ENCODE peak calls at places on chromosomes 1 and 21, in ten cellular contexts. Y, T, X, H, G, N, Q, I, S and E are unnamed samples.

GRCh38 chr1:34049477-34049876 is 115.6 kb downstream of the CSMD2 start:
- ATAC-seq in Y (no peak), T (no peak), X (no peak), H (no peak), G (no peak), N (no peak), Q (no peak), I (no peak), S (no peak), E (no peak)

GRCh38 chr1:211648980-211649934 is 26.2 kb downstream of the NEK2 start:
- ATAC-seq in Y (no peak), T (peak), X (peak), H (no peak), G (peak), N (peak), Q (peak), I (peak), S (no peak), E (peak)

GRCh38 chr21:31660134-31660565 is 657 bp downstream of the SOD1 start:
- ATAC-seq in Y (peak), T (no peak), X (peak), H (peak), G (peak), N (no peak), Q (peak), I (peak), S (peak), E (peak)

GRCh38 chr1:150235436-150235851 is 468 bp downstream of the ANP32E start:
- ATAC-seq in Y (peak), T (peak), X (no peak), H (peak), G (no peak), N (no peak), Q (no peak), I (no peak), S (no peak), E (no peak)

GRCh38 chr1:237005674-237006073 is 1.4 kb upstream of the MT1HL1 start:
- ATAC-seq in Y (no peak), T (no peak), X (no peak), H (no peak), G (no peak), N (no peak), Q (no peak), I (no peak), S (no peak), E (no peak)

GRCh38 chr1:30629501-30629900 is 93.9 kb downstream of the MATN1 start:
- ATAC-seq in Y (no peak), T (no peak), X (no peak), H (no peak), G (no peak), N (no peak), Q (no peak), I (no peak), S (no peak), E (no peak)

GRCh38 chr1:167473761-167474160 is 44.6 kb downstream of the CD247 start:
- ATAC-seq in Y (no peak), T (no peak), X (no peak), H (no peak), G (peak), N (no peak), Q (no peak), I (peak), S (no peak), E (no peak)

GRCh38 chr1:77465922-77466321 is 184.1 kb downstream of the AK5 start:
- ATAC-seq in Y (no peak), T (no peak), X (no peak), H (no peak), G (no peak), N (no peak), Q (no peak), I (no peak), S (no peak), E (no peak)

GRCh38 chr1:31441558-31441957 is 28.5 kb downstream of the SERINC2 start:
- ATAC-seq in Y (peak), T (no peak), X (no peak), H (no peak), G (no peak), N (no peak), Q (no peak), I (no peak), S (no peak), E (no peak)

GRCh38 chr1:151012684-151013471 is 4.6 kb downstream of the PRUNE1 start:
- ATAC-seq in Y (no peak), T (peak), X (no peak), H (no peak), G (no peak), N (no peak), Q (no peak), I (no peak), S (no peak), E (no peak)

GRCh38 chr1:236018885-236019453 is 45.9 kb downstream of the NID1 start:
- ATAC-seq in Y (peak), T (peak), X (peak), H (peak), G (no peak), N (no peak), Q (peak), I (no peak), S (no peak), E (peak)

GRCh38 chr1:114093624-114094302 is 59.9 kb downstream of the SYT6 start:
- ATAC-seq in Y (peak), T (no peak), X (no peak), H (no peak), G (peak), N (peak), Q (no peak), I (no peak), S (no peak), E (no peak)

GRCh38 chr1:90402893-90403849 is 313.9 kb downstream of the BARHL2 start:
- ATAC-seq in Y (no peak), T (no peak), X (peak), H (peak), G (no peak), N (peak), Q (peak), I (no peak), S (peak), E (no peak)

GRCh38 chr1:110899458-110899843 is 26.5 kb downstream of the CD53 start:
- ATAC-seq in Y (no peak), T (no peak), X (no peak), H (no peak), G (no peak), N (no peak), Q (no peak), I (no peak), S (no peak), E (no peak)

GRCh38 chr1:157032303-157032702 is 13.2 kb downstream of the ARHGEF11 start:
- ATAC-seq in Y (no peak), T (no peak), X (no peak), H (no peak), G (no peak), N (no peak), Q (no peak), I (no peak), S (no peak), E (no peak)

GRCh38 chr1:12344611-12345299 is 114.9 kb downstream of the VPS13D start:
- ATAC-seq in Y (peak), T (peak), X (peak), H (peak), G (peak), N (no peak), Q (peak), I (peak), S (no peak), E (peak)

GRCh38 chr1:19074361-19074901 is 118.0 kb upstream of the IFFO2 start:
- ATAC-seq in Y (peak), T (no peak), X (peak), H (peak), G (peak), N (no peak), Q (no peak), I (peak), S (no peak), E (no peak)

GRCh38 chr21:42724226-42724920 is 71.0 kb downstream of the PDE9A start:
- ATAC-seq in Y (peak), T (peak), X (peak), H (peak), G (no peak), N (peak), Q (peak), I (no peak), S (no peak), E (peak)

GRCh38 chr1:167995038-167995437 is 58.2 kb upstream of the MPC2 start:
- ATAC-seq in Y (no peak), T (peak), X (no peak), H (no peak), G (no peak), N (no peak), Q (no peak), I (no peak), S (no peak), E (no peak)

GRCh38 chr1:39196244-39197215 is 8.0 kb upstream of the MACF1 start:
- ATAC-seq in Y (no peak), T (no peak), X (peak), H (peak), G (peak), N (peak), Q (peak), I (peak), S (no peak), E (no peak)

GRCh38 chr1:169491845-169492281 is 6.1 kb upstream of the SLC19A2 start:
- ATAC-seq in Y (peak), T (no peak), X (peak), H (no peak), G (no peak), N (no peak), Q (peak), I (no peak), S (no peak), E (no peak)

GRCh38 chr1:157771666-157772425 is 5.1 kb downstream of the FCRL2 start:
- ATAC-seq in Y (no peak), T (no peak), X (no peak), H (no peak), G (peak), N (no peak), Q (no peak), I (no peak), S (no peak), E (no peak)

GRCh38 chr1:181135462-181135781 is 46.9 kb downstream of the IER5 start:
- ATAC-seq in Y (peak), T (peak), X (peak), H (peak), G (peak), N (peak), Q (peak), I (peak), S (peak), E (no peak)

GRCh38 chr1:48810740-48811139 is 34.0 kb upstream of the BEND5 start:
- ATAC-seq in Y (no peak), T (no peak), X (no peak), H (no peak), G (no peak), N (no peak), Q (no peak), I (no peak), S (no peak), E (no peak)

GRCh38 chr1:169043823-169044222 is 62.7 kb upstream of the ATP1B1 start:
- ATAC-seq in Y (no peak), T (no peak), X (no peak), H (no peak), G (no peak), N (no peak), Q (no peak), I (no peak), S (no peak), E (no peak)

GRCh38 chr1:199948587-199949280 is 78.8 kb upstream of the NR5A2 start:
- ATAC-seq in Y (no peak), T (no peak), X (no peak), H (no peak), G (no peak), N (peak), Q (no peak), I (no peak), S (no peak), E (no peak)

GRCh38 chr1:12005488-12006166 is 13.7 kb upstream of the MIIP start:
- ATAC-seq in Y (no peak), T (peak), X (no peak), H (no peak), G (no peak), N (no peak), Q (no peak), I (no peak), S (no peak), E (no peak)

GRCh38 chr1:940121-941026 is 16.7 kb downstream of the SAMD11 start:
- ATAC-seq in Y (peak), T (peak), X (peak), H (peak), G (peak), N (peak), Q (peak), I (peak), S (peak), E (peak)

GRCh38 chr1:91731815-91732214 is 154.1 kb downstream of the TGFBR3 start:
- ATAC-seq in Y (no peak), T (no peak), X (peak), H (peak), G (peak), N (no peak), Q (peak), I (peak), S (peak), E (no peak)

GRCh38 chr1:15948600-15949452 is 27.1 kb downstream of the ZBTB17 start:
- ATAC-seq in Y (peak), T (peak), X (peak), H (peak), G (no peak), N (no peak), Q (peak), I (peak), S (no peak), E (peak)

DNA sequence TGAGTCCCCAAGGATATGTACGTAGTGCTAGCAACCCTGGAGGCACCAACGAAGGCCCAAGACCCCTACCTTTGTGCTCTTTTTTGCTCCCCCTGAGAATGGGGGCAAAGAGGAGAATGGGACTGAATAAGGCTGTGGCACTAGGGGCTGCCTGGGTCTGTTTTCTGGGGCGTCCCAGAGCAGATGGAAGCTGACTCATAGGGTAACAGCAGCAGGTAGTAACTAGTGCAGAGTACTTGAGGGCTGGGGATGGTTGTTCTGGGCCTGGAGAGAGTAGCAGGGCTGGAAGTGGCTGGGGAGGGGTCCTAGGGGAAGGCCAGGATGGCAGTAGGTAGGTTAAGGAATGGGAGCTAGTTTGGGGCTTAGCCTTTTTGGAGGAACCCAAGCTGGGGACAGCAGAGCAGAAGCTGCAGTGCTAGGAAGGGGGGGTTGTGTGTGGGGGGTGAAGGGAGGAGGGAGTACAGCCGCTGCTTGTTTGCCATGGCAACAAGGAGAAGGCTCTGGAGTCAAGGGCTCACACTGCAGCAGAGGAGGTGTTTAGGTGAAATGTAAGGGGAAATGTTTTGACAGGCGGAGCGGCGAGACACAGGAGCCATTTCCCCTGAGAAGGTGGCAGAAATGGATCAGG is 1.8 kb downstream of the NCDN start:
- ATAC-seq in Y (no peak), T (no peak), X (no peak), H (no peak), G (no peak), N (no peak), Q (no peak), I (peak), S (no peak), E (no peak)
- H3K4me3 ChIP-seq in Y (no peak), T (no peak), X (no peak), H (no peak), G (no peak), N (no peak), Q (no peak), I (no peak), S (peak), E (no peak)

DNA sequence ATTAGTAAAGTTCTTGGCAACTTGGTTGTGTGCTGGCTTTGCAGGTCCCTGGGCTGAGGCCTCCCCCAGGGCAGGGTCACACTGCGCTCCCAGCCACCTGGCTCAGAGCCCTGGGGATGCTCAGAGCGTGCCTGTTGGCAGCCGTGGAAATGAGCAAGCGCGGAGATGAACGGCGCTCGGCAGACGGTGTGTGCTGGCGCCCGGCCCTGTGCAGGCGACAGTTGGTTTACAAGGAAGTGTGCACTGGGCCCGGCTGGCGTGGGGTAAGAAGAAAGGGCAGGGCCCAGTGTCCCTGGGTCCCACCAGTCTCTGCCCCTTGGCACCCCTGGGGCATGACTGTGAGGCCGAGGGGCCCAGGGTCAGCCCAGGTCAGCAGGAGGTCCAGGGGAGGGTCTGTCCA is 25.7 kb upstream of the PEX10 start:
- ATAC-seq in Y (no peak), T (no peak), X (no peak), H (no peak), G (no peak), N (no peak), Q (no peak), I (no peak), S (no peak), E (no peak)
- H3K4me3 ChIP-seq in Y (no peak), T (no peak), X (no peak), H (no peak), G (no peak), N (no peak), Q (no peak), I (no peak), S (no peak), E (no peak)

GRCh38 chr21:45791562-45792418 is 148.3 kb downstream of the PCBP3 start:
- ATAC-seq in Y (no peak), T (no peak), X (no peak), H (no peak), G (no peak), N (no peak), Q (no peak), I (no peak), S (no peak), E (no peak)
- H3K4me3 ChIP-seq in Y (no peak), T (no peak), X (no peak), H (no peak), G (no peak), N (no peak), Q (no peak), I (no peak), S (no peak), E (no peak)

GRCh38 chr1:161260346-161260745 is 1.8 kb downstream of the PCP4L1 start:
- ATAC-seq in Y (no peak), T (no peak), X (no peak), H (no peak), G (no peak), N (no peak), Q (no peak), I (no peak), S (no peak), E (no peak)

GRCh38 chr1:161261859-161262225 is 3.3 kb downstream of the PCP4L1 start:
- ATAC-seq in Y (no peak), T (no peak), X (no peak), H (no peak), G (no peak), N (no peak), Q (no peak), I (no peak), S (no peak), E (no peak)

GRCh38 chr1:161260939-161261858 is 2.7 kb downstream of the PCP4L1 start:
- ATAC-seq in Y (no peak), T (no peak), X (peak), H (no peak), G (no peak), N (no peak), Q (peak), I (no peak), S (peak), E (no peak)

GRCh38 chr1:161258439-161259386 is at the start of gene PCP4L1:
- ATAC-seq in Y (peak), T (peak), X (peak), H (peak), G (peak), N (no peak), Q (peak), I (peak), S (peak), E (peak)

DNA sequence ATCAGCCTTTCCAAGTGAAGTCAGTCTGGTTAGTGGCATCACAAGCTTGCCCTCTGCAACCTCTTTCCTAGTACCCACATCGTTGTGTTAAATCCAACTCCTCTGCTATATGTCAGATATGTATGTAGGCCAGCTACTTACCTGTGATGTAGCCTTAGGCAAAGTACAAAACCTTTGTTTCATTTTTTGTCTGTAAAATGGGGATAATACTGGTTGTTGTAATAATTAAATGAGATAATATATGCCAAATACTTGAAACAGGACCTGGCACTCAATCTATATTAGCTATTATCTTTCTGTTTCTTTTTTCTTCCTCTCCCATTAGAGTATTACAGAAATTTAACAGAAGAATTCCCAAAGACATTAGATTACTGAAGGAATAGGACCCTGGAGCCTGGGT is 1.2 kb downstream of the PCP4L1 start:
- ATAC-seq in Y (no peak), T (no peak), X (no peak), H (no peak), G (no peak), N (no peak), Q (no peak), I (no peak), S (no peak), E (no peak)
- H3K4me3 ChIP-seq in Y (no peak), T (no peak), X (no peak), H (no peak), G (no peak), N (no peak), Q (no peak), I (no peak), S (no peak), E (no peak)